ENCODE peak calls at places on chromosome 7, in four cellular contexts. One of them, this sample, is unnamed. For H3K4me1, the result is how much of the 10 kb centered on the place peaks cover.

GRCh38 chr7:14924398-14924797 is 21.8 kb upstream of the DGKB start:
- DNase-seq in A549: no peak
- DNase-seq in tibial nerve: no peak
- DNase-seq in heart left ventricle: no peak
- DNase-seq in this sample: no peak

GRCh38 chr7:131336956-131337355 is 9.3 kb downstream of the MKLN1 start:
- DNase-seq in heart left ventricle: no peak
- DNase-seq in A549: peak
- DNase-seq in tibial nerve: no peak
- DNase-seq in this sample: no peak

GRCh38 chr7:151552352-151553028 is 32.8 kb upstream of the RHEB start:
- DNase-seq in heart left ventricle: no peak
- DNase-seq in A549: no peak
- DNase-seq in tibial nerve: no peak
- DNase-seq in this sample: no peak

GRCh38 chr7:19916011-19916410 is 142.6 kb upstream of the TMEM196 start:
- DNase-seq in heart left ventricle: no peak
- DNase-seq in A549: no peak
- DNase-seq in tibial nerve: no peak
- DNase-seq in this sample: no peak

GRCh38 chr7:104328970-104329825 is 795 bp downstream of the LHFPL3 start:
- DNase-seq in tibial nerve: no peak
- DNase-seq in heart left ventricle: no peak
- DNase-seq in A549: no peak
- DNase-seq in this sample: no peak

GRCh38 chr7:74254858-74255379 is 720 bp upstream of the RFC2 start:
- DNase-seq in A549: no peak
- DNase-seq in heart left ventricle: no peak
- DNase-seq in tibial nerve: no peak
- DNase-seq in this sample: no peak

GRCh38 chr7:104979167-104979841 is 34.7 kb upstream of the KMT2E start:
- DNase-seq in A549: no peak
- DNase-seq in heart left ventricle: peak
- DNase-seq in tibial nerve: no peak
- DNase-seq in this sample: no peak

GRCh38 chr7:151699147-151699546 is 177.8 kb downstream of the PRKAG2 start:
- DNase-seq in heart left ventricle: no peak
- DNase-seq in tibial nerve: no peak
- DNase-seq in A549: peak
- DNase-seq in this sample: no peak

GRCh38 chr7:122965306-122965705 is 30.2 kb downstream of the TAS2R16 start:
- DNase-seq in tibial nerve: no peak
- DNase-seq in A549: no peak
- DNase-seq in heart left ventricle: no peak
- DNase-seq in this sample: no peak

GRCh38 chr7:28180364-28181147 is at the start of gene JAZF1:
- DNase-seq in heart left ventricle: peak
- DNase-seq in tibial nerve: peak
- DNase-seq in A549: peak
- DNase-seq in this sample: peak

GRCh38 chr7:18900801-18901200 is 216.6 kb downstream of the TWIST1 start:
- DNase-seq in heart left ventricle: no peak
- DNase-seq in A549: no peak
- DNase-seq in tibial nerve: no peak
- DNase-seq in this sample: no peak

GRCh38 chr7:150937848-150938561 is 40.1 kb downstream of the KCNH2 start:
- DNase-seq in heart left ventricle: no peak
- DNase-seq in tibial nerve: no peak
- DNase-seq in A549: no peak
- DNase-seq in this sample: no peak

GRCh38 chr7:98252655-98253054 is 623 bp upstream of the TECPR1 start:
- DNase-seq in tibial nerve: no peak
- DNase-seq in A549: no peak
- DNase-seq in heart left ventricle: no peak
- DNase-seq in this sample: no peak

GRCh38 chr7:50418526-50418925 is 31.6 kb downstream of the FIGNL1 start:
- DNase-seq in tibial nerve: no peak
- DNase-seq in heart left ventricle: no peak
- DNase-seq in A549: no peak
- DNase-seq in this sample: no peak

GRCh38 chr7:100655908-100656674 is at the start of gene ACTL6B:
- DNase-seq in tibial nerve: no peak
- DNase-seq in A549: peak
- DNase-seq in heart left ventricle: peak
- DNase-seq in this sample: peak

GRCh38 chr7:102008535-102009262 is 191.3 kb downstream of the CUX1 start:
- DNase-seq in A549: no peak
- DNase-seq in heart left ventricle: no peak
- DNase-seq in tibial nerve: no peak
- DNase-seq in this sample: no peak

GRCh38 chr7:79298145-79298760 is 155.2 kb downstream of the MAGI2 start:
- DNase-seq in tibial nerve: no peak
- DNase-seq in heart left ventricle: no peak
- DNase-seq in A549: peak
- DNase-seq in this sample: peak

GRCh38 chr7:47483604-47484273 is 98.2 kb downstream of the TNS3 start:
- DNase-seq in A549: no peak
- DNase-seq in heart left ventricle: no peak
- DNase-seq in tibial nerve: no peak
- DNase-seq in this sample: no peak

GRCh38 chr7:41219276-41219675 is 483.6 kb downstream of the INHBA start:
- DNase-seq in heart left ventricle: no peak
- DNase-seq in A549: no peak
- DNase-seq in tibial nerve: no peak
- DNase-seq in this sample: no peak

GRCh38 chr7:144057954-144058353 is 9.2 kb downstream of the OR2A5 start:
- DNase-seq in tibial nerve: no peak
- DNase-seq in heart left ventricle: no peak
- DNase-seq in A549: peak
- DNase-seq in this sample: no peak

GRCh38 chr7:101948650-101949049 is 131.2 kb downstream of the CUX1 start:
- DNase-seq in tibial nerve: no peak
- DNase-seq in A549: no peak
- DNase-seq in heart left ventricle: no peak
- DNase-seq in this sample: no peak

GRCh38 chr7:2403718-2404648 is 572 bp downstream of the CHST12 start:
- DNase-seq in A549: no peak
- DNase-seq in heart left ventricle: peak
- DNase-seq in tibial nerve: no peak
- DNase-seq in this sample: peak

GRCh38 chr7:144907577-144907976 is 71.7 kb upstream of the TPK1 start:
- DNase-seq in A549: no peak
- DNase-seq in heart left ventricle: no peak
- DNase-seq in tibial nerve: no peak
- DNase-seq in this sample: no peak

GRCh38 chr7:136071106-136071505 is 93.9 kb upstream of the MTPN start:
- DNase-seq in tibial nerve: no peak
- DNase-seq in A549: no peak
- DNase-seq in heart left ventricle: no peak
- DNase-seq in this sample: no peak

GRCh38 chr7:141409911-141410329 is 141.3 kb upstream of the AGK start:
- DNase-seq in A549: no peak
- DNase-seq in heart left ventricle: no peak
- DNase-seq in tibial nerve: no peak
- DNase-seq in this sample: no peak

GRCh38 chr7:98174334-98175259 is 36.6 kb upstream of the BHLHA15 start:
- DNase-seq in A549: no peak
- DNase-seq in tibial nerve: no peak
- DNase-seq in heart left ventricle: peak
- DNase-seq in this sample: no peak

GRCh38 chr7:124930655-124931597 is 1.3 kb upstream of the POT1 start:
- DNase-seq in A549: no peak
- DNase-seq in tibial nerve: no peak
- DNase-seq in heart left ventricle: no peak
- DNase-seq in this sample: peak

GRCh38 chr7:6210973-6211372 is 61.5 kb downstream of the CYTH3 start:
- DNase-seq in tibial nerve: no peak
- DNase-seq in A549: no peak
- DNase-seq in heart left ventricle: no peak
- DNase-seq in this sample: no peak

GRCh38 chr7:10789170-10789569 is 184.5 kb upstream of the PHF14 start:
- DNase-seq in heart left ventricle: no peak
- DNase-seq in A549: peak
- DNase-seq in tibial nerve: no peak
- DNase-seq in this sample: no peak

GRCh38 chr7:111752022-111752582 is 189.8 kb upstream of the IMMP2L start:
- DNase-seq in A549: peak
- DNase-seq in heart left ventricle: peak
- DNase-seq in tibial nerve: no peak
- DNase-seq in this sample: peak

GRCh38 chr7:82469207-82469606 is 25.6 kb upstream of the CACNA2D1 start:
- DNase-seq in heart left ventricle: no peak
- DNase-seq in A549: no peak
- DNase-seq in tibial nerve: no peak
- DNase-seq in this sample: no peak

GRCh38 chr7:46934198-46934825 is 647.6 kb downstream of the TNS3 start:
- DNase-seq in tibial nerve: no peak
- DNase-seq in heart left ventricle: no peak
- DNase-seq in A549: no peak
- DNase-seq in this sample: no peak

GRCh38 chr7:156327916-156328315 is 312.7 kb upstream of the RNF32 start:
- DNase-seq in tibial nerve: no peak
- DNase-seq in A549: no peak
- DNase-seq in heart left ventricle: no peak
- DNase-seq in this sample: no peak

GRCh38 chr7:154736389-154736788 is 266.5 kb downstream of the PAXIP1 start:
- DNase-seq in heart left ventricle: no peak
- DNase-seq in tibial nerve: no peak
- DNase-seq in A549: no peak
- DNase-seq in this sample: no peak

GRCh38 chr7:126700807-126701604 is 551.7 kb downstream of the GRM8 start:
- DNase-seq in A549: peak
- DNase-seq in heart left ventricle: no peak
- DNase-seq in tibial nerve: no peak
- DNase-seq in this sample: peak
- TF ChIP-seq POLR2A in A549: no peak
- TF ChIP-seq POLR2A in heart left ventricle: no peak
- TF ChIP-seq POLR2A in tibial nerve: no peak
- TF ChIP-seq POLR2A in this sample: no peak

GRCh38 chr7:129857313-129857712 is 95.4 kb downstream of the UBE2H start:
- DNase-seq in A549: no peak
- DNase-seq in heart left ventricle: no peak
- DNase-seq in tibial nerve: no peak
- DNase-seq in this sample: no peak
- H3K4me1 ChIP-seq in A549: under half
- H3K4me1 ChIP-seq in heart left ventricle: half or more
- H3K4me1 ChIP-seq in tibial nerve: half or more
- H3K4me1 ChIP-seq in this sample: under half

GRCh38 chr7:12727455-12728191 is 40.2 kb downstream of the ARL4A start:
- DNase-seq in tibial nerve: no peak
- DNase-seq in heart left ventricle: no peak
- DNase-seq in A549: no peak
- DNase-seq in this sample: no peak
- TF ChIP-seq POLR2A in tibial nerve: no peak
- TF ChIP-seq POLR2A in heart left ventricle: no peak
- TF ChIP-seq POLR2A in A549: no peak
- TF ChIP-seq POLR2A in this sample: no peak

DNA sequence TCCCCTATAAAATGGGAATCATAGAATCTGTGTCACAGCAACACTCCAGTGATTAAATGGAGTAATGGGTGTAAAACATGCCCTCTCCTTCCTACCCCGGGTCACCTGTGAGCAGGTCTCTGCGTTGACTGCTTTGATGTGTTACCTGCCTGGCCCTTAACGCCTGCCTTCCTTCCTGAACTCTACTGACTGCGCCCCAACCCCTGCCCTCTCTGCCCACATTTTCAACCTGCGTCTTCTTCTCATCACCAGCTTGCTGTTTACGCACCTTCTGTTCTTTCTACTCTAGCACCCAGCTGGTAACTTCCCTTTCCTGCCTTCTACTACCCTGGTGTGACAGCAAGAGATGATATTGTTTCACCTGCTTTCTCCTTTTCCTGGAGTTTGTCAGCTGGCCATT is 303.0 kb upstream of the LRGUK start:
- DNase-seq in A549: no peak
- DNase-seq in heart left ventricle: no peak
- DNase-seq in tibial nerve: no peak
- DNase-seq in this sample: no peak
- H3K4me1 ChIP-seq in A549: under half
- H3K4me1 ChIP-seq in heart left ventricle: under half
- H3K4me1 ChIP-seq in tibial nerve: under half
- H3K4me1 ChIP-seq in this sample: under half

DNA sequence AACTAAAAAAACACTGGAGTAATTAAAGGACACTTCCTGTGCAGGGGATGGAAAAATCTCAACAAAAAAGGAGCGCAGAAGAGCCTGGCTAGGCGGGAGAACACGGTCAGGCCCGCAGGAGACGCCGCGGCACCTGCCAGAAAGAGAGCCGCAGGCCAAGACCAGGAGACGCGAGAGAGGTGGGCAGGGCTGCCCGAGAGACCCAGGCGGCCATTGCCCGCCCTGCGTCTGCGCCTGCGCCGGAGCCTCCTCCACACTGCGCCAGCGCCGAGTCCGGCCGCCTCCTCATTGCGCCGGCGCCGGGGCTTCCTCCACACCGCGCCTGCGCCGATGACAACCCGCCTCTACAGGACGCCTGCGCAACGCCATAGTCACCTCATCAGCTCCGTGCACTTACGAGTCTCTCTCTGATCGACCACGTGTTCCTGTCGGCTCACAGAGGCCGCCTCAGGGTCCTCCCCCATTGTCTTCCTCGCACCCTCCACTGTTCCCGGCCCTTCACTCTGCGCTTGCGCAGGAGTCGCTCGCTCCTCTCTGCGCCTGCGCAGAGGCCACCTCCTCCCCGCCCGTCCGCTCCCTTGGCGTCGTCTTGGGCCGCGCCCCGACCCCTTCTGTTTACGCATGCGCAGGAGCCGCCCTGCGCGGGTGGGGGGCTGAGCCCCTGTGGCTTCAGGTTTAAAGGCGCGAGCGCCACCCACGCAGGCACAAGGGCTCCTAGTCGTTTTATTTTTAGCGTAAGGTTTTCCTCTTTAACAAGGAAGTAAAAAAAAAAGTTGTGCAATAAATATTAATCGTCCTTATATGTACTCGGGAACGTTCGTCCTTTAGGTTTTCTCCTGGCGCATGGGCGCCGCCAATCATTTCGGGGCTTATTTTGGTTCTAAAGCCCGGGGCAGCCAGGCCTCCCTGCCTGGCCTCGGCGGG is 43.2 kb upstream of the FAM20C start:
- DNase-seq in heart left ventricle: peak
- DNase-seq in A549: peak
- DNase-seq in tibial nerve: peak
- DNase-seq in this sample: peak
- TF ChIP-seq POLR2A in heart left ventricle: peak
- TF ChIP-seq POLR2A in A549: peak
- TF ChIP-seq POLR2A in tibial nerve: peak
- TF ChIP-seq POLR2A in this sample: peak

GRCh38 chr7:140159487-140159886 is 17.3 kb downstream of the KDM7A start:
- DNase-seq in heart left ventricle: no peak
- DNase-seq in tibial nerve: no peak
- DNase-seq in A549: no peak
- DNase-seq in this sample: no peak

GRCh38 chr7:140156460-140157080 is 20.2 kb downstream of the KDM7A start:
- DNase-seq in heart left ventricle: no peak
- DNase-seq in tibial nerve: no peak
- DNase-seq in A549: no peak
- DNase-seq in this sample: no peak

GRCh38 chr7:140155428-140155827 is 21.4 kb downstream of the KDM7A start:
- DNase-seq in heart left ventricle: no peak
- DNase-seq in tibial nerve: no peak
- DNase-seq in A549: no peak
- DNase-seq in this sample: no peak

GRCh38 chr7:140153666-140154161 is 23.1 kb downstream of the KDM7A start:
- DNase-seq in heart left ventricle: no peak
- DNase-seq in tibial nerve: no peak
- DNase-seq in A549: no peak
- DNase-seq in this sample: no peak
- H3K4me1 ChIP-seq in heart left ventricle: under half
- H3K4me1 ChIP-seq in tibial nerve: under half
- H3K4me1 ChIP-seq in A549: under half
- H3K4me1 ChIP-seq in this sample: under half